ENCODE peak calls at places on chromosomes 7 and 10, in five cellular contexts. L, S, G, D and O are unnamed samples.
A peak's percentile ranks its signal among the peaks of the same experiment; 100 is the strongest.

GRCh38 chr7:85310301-85310700 is 123.4 kb upstream of the SEMA3D start:
- DNase-seq in L (no peak), S (no peak), G (no peak), D (no peak), O (no peak)

GRCh38 chr7:569071-569855 is 49.6 kb upstream of the PDGFA start:
- DNase-seq in L (no peak), S (no peak), G (no peak), D (no peak), O (no peak)

GRCh38 chr7:31782411-31782991 is 95.5 kb downstream of the PPP1R17 start:
- DNase-seq in L (no peak), S (peak; percentile 50), G (peak; percentile 63), D (no peak), O (no peak)

GRCh38 chr10:85319826-85320225 is 991.4 kb downstream of the CCSER2 start:
- DNase-seq in L (peak; percentile 23), S (no peak), G (no peak), D (no peak), O (no peak)

GRCh38 chr10:60878224-60878623 is 65.8 kb downstream of the RHOBTB1 start:
- DNase-seq in L (no peak), S (no peak), G (peak; percentile 27), D (no peak), O (no peak)

GRCh38 chr10:80155696-80156215 is 23.2 kb downstream of the PLAC9 start:
- DNase-seq in L (no peak), S (no peak), G (no peak), D (no peak), O (no peak)

GRCh38 chr10:131730771-131731497 is 169.9 kb upstream of the PPP2R2D start:
- DNase-seq in L (no peak), S (no peak), G (no peak), D (peak; percentile 54), O (peak; percentile 82)

GRCh38 chr7:5349005-5349380 is 66.2 kb downstream of the SLC29A4 start:
- DNase-seq in L (no peak), S (no peak), G (no peak), D (no peak), O (no peak)

GRCh38 chr10:18140149-18140956 is at the start of gene CACNB2:
- DNase-seq in L (peak; percentile 63), S (no peak), G (no peak), D (peak; percentile 72), O (no peak)

GRCh38 chr10:120810298-120810697 is 40.9 kb upstream of the WDR11 start:
- DNase-seq in L (no peak), S (no peak), G (no peak), D (no peak), O (no peak)

GRCh38 chr7:19747740-19748339 is 25.6 kb downstream of the TMEM196 start:
- DNase-seq in L (no peak), S (peak; percentile 34), G (peak; percentile 44), D (no peak), O (no peak)

GRCh38 chr10:34723746-34724145 is 91.3 kb downstream of the PARD3 start:
- DNase-seq in L (peak; percentile 7), S (no peak), G (peak; percentile 64), D (no peak), O (no peak)

GRCh38 chr10:60661627-60662026 is 116.7 kb upstream of the CDK1 start:
- DNase-seq in L (no peak), S (no peak), G (peak; percentile 68), D (no peak), O (no peak)

GRCh38 chr10:92492748-92493240 is 81.1 kb downstream of the IDE start:
- DNase-seq in L (no peak), S (no peak), G (peak; percentile 53), D (no peak), O (no peak)

GRCh38 chr10:290026-290725 is 154.9 kb downstream of the ZMYND11 start:
- DNase-seq in L (no peak), S (no peak), G (no peak), D (no peak), O (no peak)

GRCh38 chr10:3248526-3249255 is 76.1 kb upstream of the PITRM1 start:
- DNase-seq in L (no peak), S (no peak), G (peak; percentile 95), D (no peak), O (no peak)

GRCh38 chr7:1681581-1681980 is 11.5 kb downstream of the ELFN1 start:
- DNase-seq in L (no peak), S (peak; percentile 62), G (no peak), D (no peak), O (peak; percentile 35)

GRCh38 chr7:20402297-20403230 is 71.9 kb downstream of the ITGB8 start:
- DNase-seq in L (no peak), S (no peak), G (peak; percentile 18), D (no peak), O (no peak)

GRCh38 chr10:125037145-125037544 is 95.2 kb downstream of the ZRANB1 start:
- DNase-seq in L (no peak), S (no peak), G (peak; percentile 92), D (no peak), O (no peak)

GRCh38 chr10:22230331-22230833 is 12.6 kb upstream of the EBLN1 start:
- DNase-seq in L (no peak), S (peak; percentile 75), G (peak; percentile 67), D (no peak), O (no peak)

GRCh38 chr10:37269554-37270256 is 144.3 kb downstream of the ANKRD30A start:
- DNase-seq in L (no peak), S (no peak), G (no peak), D (no peak), O (no peak)

GRCh38 chr10:127899766-127900382 is 7.0 kb upstream of the PTPRE start:
- DNase-seq in L (no peak), S (no peak), G (peak; percentile 21), D (no peak), O (no peak)

GRCh38 chr7:47389171-47389922 is 192.6 kb downstream of the TNS3 start:
- DNase-seq in L (no peak), S (no peak), G (no peak), D (peak; percentile 33), O (peak; percentile 71)

GRCh38 chr10:91596821-91597396 is 36.0 kb downstream of the PPP1R3C start:
- DNase-seq in L (no peak), S (no peak), G (peak; percentile 92), D (no peak), O (no peak)

GRCh38 chr7:99843808-99844207 is 16.0 kb downstream of the CYP3A43 start:
- DNase-seq in L (no peak), S (no peak), G (no peak), D (no peak), O (no peak)

GRCh38 chr10:24715246-24715769 is 8.4 kb downstream of the ARHGAP21 start:
- DNase-seq in L (no peak), S (no peak), G (no peak), D (no peak), O (no peak)

GRCh38 chr7:106887376-106887775 is 22.3 kb downstream of the PIK3CG start:
- DNase-seq in L (no peak), S (no peak), G (peak; percentile 34), D (no peak), O (no peak)

GRCh38 chr10:112383325-112383724 is 9.4 kb downstream of the ACSL5 start:
- DNase-seq in L (no peak), S (no peak), G (peak; percentile 59), D (no peak), O (no peak)

GRCh38 chr10:132774905-132775863 is 10.8 kb downstream of the NKX6-2 start:
- DNase-seq in L (peak; percentile 84), S (no peak), G (no peak), D (no peak), O (no peak)

GRCh38 chr7:16526742-16527540 is at the start of gene LRRC72:
- DNase-seq in L (no peak), S (no peak), G (no peak), D (no peak), O (no peak)

GRCh38 chr7:101200862-101201599 is at the start of gene MOGAT3:
- DNase-seq in L (no peak), S (no peak), G (no peak), D (no peak), O (no peak)

GRCh38 chr10:92830478-92831389 is 17.6 kb upstream of the EXOC6 start:
- DNase-seq in L (no peak), S (peak; percentile 50), G (no peak), D (no peak), O (no peak)

GRCh38 chr7:52249741-52250140 is 785.7 kb upstream of the POM121L12 start:
- DNase-seq in L (no peak), S (no peak), G (no peak), D (no peak), O (no peak)

GRCh38 chr7:70583965-70584883 is 547.7 kb upstream of the GALNT17 start:
- DNase-seq in L (no peak), S (no peak), G (no peak), D (no peak), O (no peak)

GRCh38 chr10:88343761-88344484 is 239.2 kb downstream of the RNLS start:
- DNase-seq in L (no peak), S (no peak), G (no peak), D (no peak), O (no peak)

GRCh38 chr10:59177031-59177861 is 803 bp downstream of the PHYHIPL start:
- DNase-seq in L (peak; percentile 16), S (no peak), G (peak; percentile 82), D (no peak), O (no peak)

GRCh38 chr7:83413425-83413824 is 235.5 kb downstream of the SEMA3E start:
- DNase-seq in L (no peak), S (no peak), G (peak; percentile 33), D (no peak), O (no peak)